ENCODE peak calls at places on chromosomes 11 and 22, in five cellular contexts. One of them, this sample, is unnamed.

GRCh38 chr22:23218053-23218866 is 38.0 kb downstream of the BCR start:
- DNase-seq in SK-N-SH: no peak
- DNase-seq in GM23248: no peak
- DNase-seq in MM.1S: no peak
- DNase-seq in GM23338: no peak
- DNase-seq in this sample: no peak

GRCh38 chr11:92306966-92307504 is 82.4 kb downstream of the FAT3 start:
- DNase-seq in MM.1S: no peak
- DNase-seq in GM23248: no peak
- DNase-seq in GM23338: no peak
- DNase-seq in SK-N-SH: no peak
- DNase-seq in this sample: no peak

GRCh38 chr22:40637181-40638150 is 947 bp upstream of the MRTFA start:
- DNase-seq in SK-N-SH: no peak
- DNase-seq in MM.1S: peak; percentile 44
- DNase-seq in GM23338: peak; percentile 37
- DNase-seq in GM23248: peak; percentile 79
- DNase-seq in this sample: peak; percentile 65

GRCh38 chr11:11338304-11338703 is 14.7 kb downstream of the CSNK2A3 start:
- DNase-seq in GM23338: no peak
- DNase-seq in GM23248: no peak
- DNase-seq in SK-N-SH: no peak
- DNase-seq in MM.1S: no peak
- DNase-seq in this sample: no peak

GRCh38 chr11:313787-314547 is at the start of gene IFITM1:
- DNase-seq in SK-N-SH: no peak
- DNase-seq in MM.1S: peak; percentile 55
- DNase-seq in GM23248: peak; percentile 85
- DNase-seq in GM23338: peak; percentile 87
- DNase-seq in this sample: peak; percentile 62

GRCh38 chr22:27108425-27109114 is 451.2 kb downstream of the MIAT start:
- DNase-seq in GM23338: no peak
- DNase-seq in MM.1S: no peak
- DNase-seq in GM23248: no peak
- DNase-seq in SK-N-SH: peak; percentile 69
- DNase-seq in this sample: peak; percentile 36

GRCh38 chr22:32644252-32645100 is 157.0 kb upstream of the TIMP3 start:
- DNase-seq in GM23338: peak; percentile 36
- DNase-seq in SK-N-SH: no peak
- DNase-seq in GM23248: peak; percentile 12
- DNase-seq in MM.1S: no peak
- DNase-seq in this sample: peak; percentile 69

GRCh38 chr22:44456661-44457412 is 41.2 kb downstream of the RTL6 start:
- DNase-seq in SK-N-SH: no peak
- DNase-seq in GM23248: no peak
- DNase-seq in GM23338: no peak
- DNase-seq in MM.1S: no peak
- DNase-seq in this sample: no peak

GRCh38 chr11:58070585-58070984 is 39.8 kb downstream of the OR6Q1 start:
- DNase-seq in GM23248: no peak
- DNase-seq in MM.1S: no peak
- DNase-seq in GM23338: no peak
- DNase-seq in SK-N-SH: no peak
- DNase-seq in this sample: no peak

GRCh38 chr22:44215287-44215686 is 34.6 kb downstream of the PARVG start:
- DNase-seq in GM23338: no peak
- DNase-seq in GM23248: no peak
- DNase-seq in SK-N-SH: no peak
- DNase-seq in MM.1S: no peak
- DNase-seq in this sample: no peak

GRCh38 chr11:69286358-69287327 is 7.3 kb upstream of the MYEOV start:
- DNase-seq in SK-N-SH: no peak
- DNase-seq in GM23248: no peak
- DNase-seq in MM.1S: no peak
- DNase-seq in GM23338: peak; percentile 29
- DNase-seq in this sample: no peak

GRCh38 chr11:88683024-88683423 is 345.5 kb upstream of the CTSC start:
- DNase-seq in SK-N-SH: no peak
- DNase-seq in GM23248: no peak
- DNase-seq in MM.1S: no peak
- DNase-seq in GM23338: no peak
- DNase-seq in this sample: no peak

GRCh38 chr11:58622344-58622743 is at the start of gene CNTF:
- DNase-seq in SK-N-SH: no peak
- DNase-seq in MM.1S: no peak
- DNase-seq in GM23338: no peak
- DNase-seq in GM23248: peak; percentile 47
- DNase-seq in this sample: no peak

GRCh38 chr11:128095459-128096096 is 491.8 kb downstream of the ETS1 start:
- DNase-seq in GM23338: no peak
- DNase-seq in GM23248: peak; percentile 83
- DNase-seq in MM.1S: no peak
- DNase-seq in SK-N-SH: no peak
- DNase-seq in this sample: no peak

GRCh38 chr11:48193876-48194275 is 22.7 kb upstream of the OR4B1 start:
- DNase-seq in MM.1S: no peak
- DNase-seq in GM23248: peak; percentile 77
- DNase-seq in GM23338: no peak
- DNase-seq in SK-N-SH: no peak
- DNase-seq in this sample: no peak

GRCh38 chr11:38680166-38680565 is 2082.1 kb upstream of the RAG2 start:
- DNase-seq in SK-N-SH: no peak
- DNase-seq in GM23338: no peak
- DNase-seq in MM.1S: no peak
- DNase-seq in GM23248: no peak
- DNase-seq in this sample: no peak

GRCh38 chr11:133980665-133981064 is 23.9 kb upstream of the IGSF9B start:
- DNase-seq in SK-N-SH: no peak
- DNase-seq in GM23338: no peak
- DNase-seq in MM.1S: no peak
- DNase-seq in GM23248: no peak
- DNase-seq in this sample: no peak

GRCh38 chr11:134530826-134531225 is 118.8 kb upstream of the B3GAT1 start:
- DNase-seq in SK-N-SH: no peak
- DNase-seq in GM23338: no peak
- DNase-seq in GM23248: no peak
- DNase-seq in MM.1S: no peak
- DNase-seq in this sample: no peak

GRCh38 chr22:28810839-28811491 is 10.6 kb upstream of the XBP1 start:
- DNase-seq in SK-N-SH: no peak
- DNase-seq in GM23248: no peak
- DNase-seq in GM23338: no peak
- DNase-seq in MM.1S: peak; percentile 5
- DNase-seq in this sample: no peak

GRCh38 chr11:10076458-10077141 is 217.4 kb downstream of the SBF2 start:
- DNase-seq in GM23338: peak; percentile 83
- DNase-seq in SK-N-SH: no peak
- DNase-seq in GM23248: peak; percentile 24
- DNase-seq in MM.1S: peak; percentile 39
- DNase-seq in this sample: peak; percentile 6

GRCh38 chr11:124844664-124845079 is 20.6 kb upstream of the ROBO3 start:
- DNase-seq in SK-N-SH: peak; percentile 16
- DNase-seq in GM23338: peak; percentile 17
- DNase-seq in MM.1S: no peak
- DNase-seq in GM23248: no peak
- DNase-seq in this sample: no peak

GRCh38 chr22:48864748-48865147 is 962.9 kb downstream of the BRD1 start:
- DNase-seq in SK-N-SH: no peak
- DNase-seq in MM.1S: no peak
- DNase-seq in GM23338: no peak
- DNase-seq in GM23248: no peak
- DNase-seq in this sample: no peak

GRCh38 chr22:46795845-46796565 is 33.6 kb downstream of the TBC1D22A start:
- DNase-seq in GM23338: no peak
- DNase-seq in SK-N-SH: no peak
- DNase-seq in MM.1S: no peak
- DNase-seq in GM23248: no peak
- DNase-seq in this sample: no peak
- TF ChIP-seq EZH2phosphoT487 in GM23338: no peak
- TF ChIP-seq EZH2phosphoT487 in SK-N-SH: no peak
- TF ChIP-seq EZH2phosphoT487 in MM.1S: no peak
- TF ChIP-seq EZH2phosphoT487 in GM23248: no peak
- TF ChIP-seq EZH2phosphoT487 in this sample: no peak

GRCh38 chr11:120241277-120241676 is 1.3 kb downstream of the POU2F3 start:
- DNase-seq in GM23248: no peak
- DNase-seq in SK-N-SH: no peak
- DNase-seq in GM23338: no peak
- DNase-seq in MM.1S: no peak
- DNase-seq in this sample: no peak
- H3K4me2 ChIP-seq in GM23248: no peak overlapping the region
- H3K4me2 ChIP-seq in SK-N-SH: no peak overlapping the region
- H3K4me2 ChIP-seq in GM23338: no peak overlapping the region
- H3K4me2 ChIP-seq in MM.1S: no peak overlapping the region
- H3K4me2 ChIP-seq in this sample: no peak overlapping the region

GRCh38 chr22:22168941-22169867 is 75.4 kb upstream of the VPREB1 start:
- DNase-seq in GM23248: no peak
- DNase-seq in GM23338: no peak
- DNase-seq in SK-N-SH: no peak
- DNase-seq in MM.1S: no peak
- DNase-seq in this sample: no peak
- H3K27ac ChIP-seq in GM23248: no peak overlapping the region
- H3K27ac ChIP-seq in GM23338: no peak overlapping the region
- H3K27ac ChIP-seq in SK-N-SH: no peak overlapping the region
- H3K27ac ChIP-seq in MM.1S: peak overlapping the region; percentile 96
- H3K27ac ChIP-seq in this sample: no peak overlapping the region

GRCh38 chr11:61104963-61105362 is 2.7 kb downstream of the CD5 start:
- DNase-seq in SK-N-SH: no peak
- DNase-seq in GM23248: no peak
- DNase-seq in GM23338: no peak
- DNase-seq in MM.1S: no peak
- DNase-seq in this sample: no peak
- TF ChIP-seq EZH2phosphoT487 in SK-N-SH: no peak
- TF ChIP-seq EZH2phosphoT487 in GM23248: no peak
- TF ChIP-seq EZH2phosphoT487 in GM23338: no peak
- TF ChIP-seq EZH2phosphoT487 in MM.1S: no peak
- TF ChIP-seq EZH2phosphoT487 in this sample: no peak

DNA sequence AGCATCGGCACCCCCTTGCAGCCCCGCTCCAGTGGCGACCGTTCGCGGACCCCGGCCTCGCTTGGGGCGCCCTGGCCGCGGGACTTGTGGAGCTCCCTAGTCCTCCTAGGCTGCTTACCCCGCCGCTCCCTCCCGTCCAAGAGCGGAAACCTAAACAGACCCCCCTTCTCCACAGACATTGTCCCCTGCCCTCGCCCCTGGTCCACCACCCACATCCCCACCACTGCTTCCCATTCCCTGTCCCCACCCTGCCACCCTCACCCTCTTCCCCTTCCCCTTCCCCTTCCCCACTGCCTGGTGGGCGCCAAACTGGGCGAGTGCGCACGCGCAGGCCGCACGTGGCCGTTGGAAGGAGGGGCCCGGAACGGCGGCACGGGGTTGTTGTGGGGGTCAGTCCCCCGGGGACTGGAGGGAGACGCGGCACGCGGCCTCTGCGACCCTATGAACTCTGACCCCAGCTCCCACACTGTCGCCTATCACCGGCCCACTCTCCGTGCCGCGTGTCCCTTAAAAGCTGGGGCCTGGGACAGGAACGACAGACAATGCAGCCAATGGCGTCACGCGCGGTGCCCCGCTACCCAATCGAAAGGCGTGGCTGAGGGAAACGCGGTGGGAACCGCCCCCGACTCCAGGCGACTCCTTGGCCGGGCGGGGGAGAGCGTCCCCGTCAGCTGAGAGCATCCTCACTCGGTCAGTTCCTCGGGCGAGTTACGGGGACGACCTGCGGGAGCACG is at the start of gene SNX32:
- DNase-seq in SK-N-SH: peak; percentile 99
- DNase-seq in MM.1S: peak; percentile 86
- DNase-seq in GM23338: peak; percentile 98
- DNase-seq in GM23248: peak; percentile 97
- DNase-seq in this sample: peak; percentile 97
- H3K4me2 ChIP-seq in SK-N-SH: peak within 1 kb of the TSS; percentile 89
- H3K4me2 ChIP-seq in MM.1S: peak within 1 kb of the TSS; percentile 75
- H3K4me2 ChIP-seq in GM23338: peak within 1 kb of the TSS; percentile 96
- H3K4me2 ChIP-seq in GM23248: peak within 1 kb of the TSS; percentile 90
- H3K4me2 ChIP-seq in this sample: peak within 1 kb of the TSS; percentile 89

DNA sequence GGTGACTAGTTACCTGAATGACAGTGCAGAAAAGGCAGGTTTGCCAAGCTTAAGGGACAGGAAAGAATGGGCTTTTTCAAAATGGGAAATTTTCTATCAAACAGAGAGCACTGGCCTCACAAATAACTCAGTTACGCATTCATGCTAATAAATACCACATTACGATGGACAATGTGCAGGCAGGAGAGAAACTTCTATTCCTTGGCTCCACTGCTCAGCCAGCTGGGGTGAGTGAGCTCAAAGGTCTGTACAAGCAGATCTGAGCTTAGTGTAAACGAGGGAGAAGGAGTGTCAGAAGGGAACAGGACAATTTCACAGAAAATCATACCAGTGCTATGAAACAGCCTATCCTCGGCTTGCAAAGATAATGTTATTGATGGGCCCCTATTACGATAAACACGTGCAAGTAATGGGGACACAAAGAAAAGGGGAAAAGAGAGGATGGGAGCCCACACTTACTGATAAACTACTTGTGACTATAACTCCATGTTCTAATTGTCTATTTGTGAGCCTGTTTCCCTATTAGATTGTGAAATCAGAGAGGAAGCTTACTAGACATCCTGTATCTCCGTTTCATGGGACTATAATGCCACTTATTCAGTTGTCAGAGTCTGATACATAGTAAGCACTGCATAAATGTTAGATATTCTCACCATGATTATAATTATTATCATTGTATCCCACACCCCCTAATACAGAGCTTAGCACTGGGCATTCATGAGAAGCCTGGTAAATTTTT is 46.3 kb downstream of the AMOTL1 start:
- DNase-seq in GM23248: no peak
- DNase-seq in SK-N-SH: no peak
- DNase-seq in GM23338: no peak
- DNase-seq in MM.1S: no peak
- DNase-seq in this sample: no peak
- H3K27ac ChIP-seq in GM23248: no peak overlapping the region
- H3K27ac ChIP-seq in SK-N-SH: no peak overlapping the region
- H3K27ac ChIP-seq in GM23338: no peak overlapping the region
- H3K27ac ChIP-seq in MM.1S: no peak overlapping the region
- H3K27ac ChIP-seq in this sample: peak overlapping the region; percentile 70